ENCODE peak calls at places on chromosomes 1 and 21, in five cellular contexts. I is retinal pigment epithelial cell, V is BE2C, O is DND-41, N is GM20000. B is an unnamed sample.

GRCh38 chr1:34192621-34193020 is 15.9 kb downstream of the C1orf94 start:
- DNase-seq in I (no peak), V (no peak), O (no peak), N (no peak), B (no peak)

GRCh38 chr1:244239261-244239770 is 188.2 kb downstream of the ZBTB18 start:
- DNase-seq in I (no peak), V (no peak), O (peak; percentile 75), N (no peak), B (no peak)

GRCh38 chr1:221726331-221726692 is 15.6 kb downstream of the DUSP10 start:
- DNase-seq in I (no peak), V (no peak), O (no peak), N (peak; percentile 39), B (no peak)

GRCh38 chr1:39214714-39214997 is 10.2 kb downstream of the MACF1 start:
- DNase-seq in I (no peak), V (no peak), O (no peak), N (no peak), B (no peak)

GRCh38 chr1:244971524-244972216 is 107.3 kb upstream of the HNRNPU start:
- DNase-seq in I (no peak), V (no peak), O (no peak), N (no peak), B (no peak)

GRCh38 chr21:44375686-44376320 is 22.4 kb downstream of the TRPM2 start:
- DNase-seq in I (no peak), V (no peak), O (no peak), N (no peak), B (no peak)

GRCh38 chr1:157542676-157543075 is 9.6 kb downstream of the FCRL5 start:
- DNase-seq in I (no peak), V (no peak), O (no peak), N (no peak), B (no peak)

GRCh38 chr1:67802565-67802964 is 30.7 kb downstream of the GNG12 start:
- DNase-seq in I (no peak), V (no peak), O (no peak), N (no peak), B (no peak)

GRCh38 chr1:40897499-40897898 is 35.3 kb upstream of the CITED4 start:
- DNase-seq in I (no peak), V (no peak), O (no peak), N (no peak), B (no peak)

GRCh38 chr1:226987623-226988336 is 47.7 kb downstream of the COQ8A start:
- DNase-seq in I (no peak), V (no peak), O (no peak), N (peak; percentile 6), B (no peak)

GRCh38 chr1:184387069-184387870 is 441 bp downstream of the C1orf21 start:
- DNase-seq in I (no peak), V (peak; percentile 65), O (peak; percentile 61), N (peak; percentile 38), B (peak; percentile 16)

GRCh38 chr21:43748622-43749021 is 27.5 kb downstream of the CSTB start:
- DNase-seq in I (no peak), V (no peak), O (no peak), N (no peak), B (no peak)

GRCh38 chr21:46493828-46494227 is 35.1 kb downstream of the DIP2A start:
- DNase-seq in I (no peak), V (no peak), O (no peak), N (no peak), B (no peak)

GRCh38 chr1:160567858-160568682 is 11.2 kb downstream of the CD84 start:
- DNase-seq in I (no peak), V (no peak), O (peak; percentile 92), N (peak; percentile 34), B (no peak)

GRCh38 chr1:203406446-203407045 is 55.6 kb upstream of the FMOD start:
- DNase-seq in I (no peak), V (no peak), O (no peak), N (no peak), B (no peak)

GRCh38 chr1:28301368-28302174 is 27.3 kb upstream of the MED18 start:
- DNase-seq in I (no peak), V (no peak), O (no peak), N (no peak), B (no peak)

GRCh38 chr1:235972316-235973090 is 92.4 kb downstream of the NID1 start:
- DNase-seq in I (no peak), V (no peak), O (no peak), N (peak; percentile 34), B (no peak)

GRCh38 chr1:93525431-93525830 is 77.5 kb downstream of the FNBP1L start:
- DNase-seq in I (no peak), V (no peak), O (no peak), N (no peak), B (no peak)

GRCh38 chr1:16010837-16011236 is 6.8 kb downstream of the SRARP start:
- DNase-seq in I (no peak), V (no peak), O (no peak), N (no peak), B (no peak)

GRCh38 chr1:16013220-16013907 is 4.5 kb downstream of the HSPB7 start:
- DNase-seq in I (peak; percentile 69), V (peak; percentile 48), O (no peak), N (peak; percentile 70), B (peak; percentile 59)

GRCh38 chr1:16011936-16012589 is 5.8 kb downstream of the HSPB7 start:
- DNase-seq in I (no peak), V (no peak), O (no peak), N (no peak), B (no peak)

GRCh38 chr1:16013908-16014258 is 4.0 kb downstream of the HSPB7 start:
- DNase-seq in I (no peak), V (no peak), O (no peak), N (no peak), B (no peak)

DNA sequence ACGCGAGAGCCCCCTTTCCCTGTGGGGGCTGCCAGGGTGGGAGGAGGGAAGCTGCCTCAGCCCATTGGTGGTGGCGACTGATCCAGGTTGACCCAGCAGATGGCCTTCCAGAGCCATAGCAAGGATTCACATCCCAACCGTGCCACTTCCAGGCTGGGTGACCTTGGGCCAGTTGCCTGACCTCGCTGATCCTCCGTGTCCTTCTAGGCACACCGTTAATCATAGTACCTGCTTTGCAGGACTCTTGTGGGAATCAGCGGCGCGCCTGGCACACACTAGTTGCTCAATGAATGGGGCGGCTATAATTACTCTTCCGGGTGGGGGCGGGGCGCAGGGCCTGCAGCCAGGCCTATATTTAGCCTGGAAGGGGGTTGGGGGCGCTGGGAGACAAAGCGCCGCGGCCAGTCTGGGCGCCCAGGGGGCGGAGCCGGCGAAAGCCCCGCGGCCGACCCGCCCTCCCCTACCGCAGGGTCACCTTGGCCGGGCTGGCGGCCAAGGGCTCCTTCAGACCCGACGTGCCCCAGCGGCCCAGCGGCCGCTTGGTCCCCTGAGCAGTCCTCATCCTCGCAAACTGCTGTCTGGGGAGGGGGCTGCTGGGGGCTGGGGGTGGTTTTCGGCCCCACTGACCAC is 5.1 kb downstream of the HSPB7 start:
- DNase-seq in I (peak; percentile 58), V (peak; percentile 63), O (no peak), N (peak; percentile 71), B (peak; percentile 40)
- TF ChIP-seq CTCF in I (no peak), V (no peak), O (no peak), N (no peak), B (no peak)

DNA sequence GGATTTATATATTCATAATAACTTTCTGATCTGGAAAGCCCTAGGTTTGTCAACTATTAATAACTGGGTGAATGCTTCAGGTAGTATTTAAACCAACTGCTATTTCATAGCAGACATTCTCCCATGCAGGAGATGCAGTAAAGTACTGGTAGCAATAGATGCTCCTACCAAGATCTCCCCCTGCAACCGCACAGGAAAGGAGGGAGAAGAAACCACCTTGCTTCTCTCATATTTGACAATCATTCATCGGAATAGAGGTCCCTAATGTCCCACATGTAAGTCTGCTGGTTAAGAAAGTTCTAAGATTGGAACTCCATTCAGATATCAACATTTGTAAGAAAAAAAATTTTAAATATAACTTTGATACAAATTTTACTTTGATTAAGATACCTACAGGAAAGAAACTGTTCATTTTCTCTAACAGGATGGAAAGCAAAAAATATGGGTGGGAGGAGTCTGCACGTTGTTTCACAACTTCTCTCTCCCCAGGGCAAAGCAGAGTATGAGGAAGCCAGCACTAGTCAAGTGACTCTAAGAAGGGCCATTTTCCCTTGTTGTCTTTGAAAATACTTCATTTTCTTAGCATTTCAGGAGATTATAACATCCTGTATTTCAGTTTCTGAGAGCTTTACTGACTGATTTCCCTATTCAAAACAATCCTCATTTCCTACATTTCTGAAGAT is at the start of gene PYHIN1:
- DNase-seq in I (no peak), V (no peak), O (no peak), N (no peak), B (no peak)
- TF ChIP-seq CTCF in I (no peak), V (no peak), O (no peak), N (no peak), B (no peak)

GRCh38 chr1:108810176-108810575 is 46.7 kb downstream of the AKNAD1 start:
- DNase-seq in I (no peak), V (no peak), O (no peak), N (no peak), B (no peak)

GRCh38 chr1:108814343-108815125 is 42.4 kb downstream of the AKNAD1 start:
- DNase-seq in I (no peak), V (no peak), O (no peak), N (no peak), B (no peak)

GRCh38 chr1:108808438-108808837 is 48.5 kb downstream of the AKNAD1 start:
- DNase-seq in I (no peak), V (no peak), O (no peak), N (no peak), B (no peak)

GRCh38 chr1:108813326-108813725 is 43.6 kb downstream of the AKNAD1 start:
- DNase-seq in I (no peak), V (peak; percentile 23), O (no peak), N (no peak), B (no peak)

DNA sequence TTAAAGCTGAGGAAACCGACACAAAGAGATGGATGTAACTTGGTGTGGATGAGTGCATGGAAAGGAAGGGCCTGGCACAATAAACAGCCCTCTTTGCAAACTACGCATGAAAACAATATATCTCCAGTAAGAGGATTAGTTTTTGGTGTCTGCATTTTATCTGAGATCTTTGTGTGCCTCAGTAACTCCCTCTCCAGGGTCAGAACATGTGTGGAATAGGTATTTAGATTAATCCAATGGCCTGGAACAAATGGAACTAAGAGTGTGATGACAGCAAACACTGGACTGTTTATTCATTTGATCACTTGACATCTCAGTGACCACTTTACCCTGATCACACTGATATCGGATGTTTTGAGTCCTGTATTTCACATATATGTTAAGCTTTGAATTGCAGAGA is 45.3 kb downstream of the AKNAD1 start:
- DNase-seq in I (peak; percentile 70), V (no peak), O (no peak), N (no peak), B (no peak)
- TF ChIP-seq CTCF in I (no peak), V (no peak), O (no peak), N (no peak), B (no peak)

GRCh38 chr1:115183158-115183557 is 93.9 kb upstream of the TSPAN2 start:
- DNase-seq in I (no peak), V (no peak), O (no peak), N (no peak), B (no peak)
- TF ChIP-seq CTCF in I (no peak), V (no peak), O (peak; percentile 24), N (no peak), B (no peak)

GRCh38 chr1:215911406-215911968 is 344.4 kb downstream of the KCTD3 start:
- DNase-seq in I (no peak), V (no peak), O (no peak), N (no peak), B (no peak)
- TF ChIP-seq CTCF in I (no peak), V (no peak), O (no peak), N (no peak), B (no peak)

GRCh38 chr1:242017580-242018233 is 18.8 kb upstream of the MAP1LC3C start:
- DNase-seq in I (no peak), V (peak; percentile 66), O (peak; percentile 49), N (peak; percentile 65), B (no peak)
- TF ChIP-seq CTCF in I (peak; percentile 76), V (peak; percentile 84), O (peak; percentile 76), N (peak; percentile 58), B (no peak)

B was measured in activated B cell treated with CpG ODN at 0.5 μM for 24 hours.